ENCODE peak calls at places on chromosomes 4 and X, in nine cellular contexts. H, U, T, X, N, R, K, O and J are unnamed samples.
A peak's percentile ranks its signal among the peaks of the same experiment; 100 is the strongest.

GRCh38 chrX:80812176-80812575 is 2.5 kb upstream of the BRWD3 start:
- DNase-seq in H (peak; percentile 1), U (peak; percentile 2), T (no peak), X (no peak), N (peak; percentile 17), R (no peak), K (peak; percentile 33), O (peak; percentile 19), J (no peak)

GRCh38 chr4:25949166-25949748 is 35.2 kb downstream of the SMIM20 start:
- DNase-seq in H (no peak), U (peak; percentile 36), T (no peak), X (no peak), N (no peak), R (no peak), K (no peak), O (no peak), J (no peak)

GRCh38 chr4:101952985-101953384 is 162.5 kb downstream of the BANK1 start:
- DNase-seq in H (no peak), U (no peak), T (no peak), X (no peak), N (no peak), R (no peak), K (no peak), O (no peak), J (no peak)

GRCh38 chr4:85928775-85929585 is 430.9 kb downstream of the MAPK10 start:
- DNase-seq in H (no peak), U (no peak), T (no peak), X (no peak), N (no peak), R (no peak), K (peak; percentile 53), O (peak; percentile 47), J (no peak)

GRCh38 chr4:140005699-140006098 is 148.3 kb downstream of the MAML3 start:
- DNase-seq in H (peak; percentile 34), U (no peak), T (no peak), X (no peak), N (no peak), R (no peak), K (no peak), O (no peak), J (no peak)

GRCh38 chr4:145019346-145019745 is 78.7 kb downstream of the ANAPC10 start:
- DNase-seq in H (no peak), U (no peak), T (no peak), X (no peak), N (no peak), R (no peak), K (no peak), O (no peak), J (no peak)

GRCh38 chr4:31482691-31483090 is 762.5 kb downstream of the PCDH7 start:
- DNase-seq in H (no peak), U (no peak), T (no peak), X (no peak), N (no peak), R (no peak), K (no peak), O (no peak), J (no peak)

GRCh38 chrX:30620980-30621716 is 32.1 kb upstream of the GK start:
- DNase-seq in H (no peak), U (no peak), T (no peak), X (no peak), N (peak; percentile 29), R (no peak), K (peak; percentile 87), O (peak; percentile 93), J (peak; percentile 82)

GRCh38 chrX:38232287-38232686 is 11.6 kb upstream of the SRPX start:
- DNase-seq in H (no peak), U (no peak), T (no peak), X (no peak), N (no peak), R (no peak), K (peak; percentile 74), O (peak; percentile 68), J (peak; percentile 58)

GRCh38 chrX:17689971-17690409 is 47.3 kb upstream of the SCML1 start:
- DNase-seq in H (peak; percentile 66), U (peak; percentile 40), T (no peak), X (peak; percentile 48), N (peak; percentile 46), R (no peak), K (peak; percentile 71), O (peak; percentile 72), J (peak; percentile 14)

GRCh38 chr4:55080174-55080865 is 45.1 kb downstream of the KDR start:
- DNase-seq in H (no peak), U (no peak), T (no peak), X (no peak), N (no peak), R (no peak), K (no peak), O (no peak), J (peak; percentile 54)

GRCh38 chr4:80306255-80306654 is 29.3 kb upstream of the CFAP299 start:
- DNase-seq in H (peak; percentile 6), U (no peak), T (no peak), X (no peak), N (no peak), R (no peak), K (peak; percentile 74), O (peak; percentile 54), J (no peak)

GRCh38 chr4:152618971-152619370 is 60.8 kb downstream of the TMEM154 start:
- DNase-seq in H (no peak), U (no peak), T (no peak), X (no peak), N (no peak), R (no peak), K (no peak), O (no peak), J (no peak)

GRCh38 chr4:54570822-54571221 is 86.9 kb upstream of the KIT start:
- DNase-seq in H (no peak), U (no peak), T (no peak), X (no peak), N (no peak), R (no peak), K (no peak), O (no peak), J (no peak)

GRCh38 chrX:15973299-15973698 is 118.7 kb upstream of the AP1S2 start:
- DNase-seq in H (peak; percentile 36), U (no peak), T (no peak), X (no peak), N (peak; percentile 9), R (no peak), K (peak; percentile 48), O (peak; percentile 19), J (no peak)

DNA sequence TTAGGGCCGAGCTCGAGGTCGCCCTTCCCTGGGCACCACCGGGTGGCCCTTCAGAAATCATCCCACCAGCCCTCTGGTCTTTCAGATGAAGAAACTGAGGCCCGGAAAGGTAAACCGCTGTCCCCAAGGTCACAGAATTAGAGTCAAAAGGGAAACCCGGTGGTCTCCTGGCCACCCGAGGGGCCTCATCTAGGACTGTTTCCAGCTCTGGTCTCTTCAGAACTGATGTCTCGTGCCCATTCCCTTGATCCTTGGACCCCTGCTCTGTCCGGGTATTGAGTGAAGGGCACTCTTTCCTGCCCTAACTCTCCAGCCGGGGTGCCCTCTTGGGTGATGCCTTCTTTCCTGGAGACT is 841 bp downstream of the HTRA3 start:
- DNase-seq in H (no peak), U (no peak), T (no peak), X (no peak), N (no peak), R (no peak), K (no peak), O (no peak), J (no peak)
- H3K4me3 ChIP-seq in H (no peak overlapping the region), U (no peak overlapping the region), T (peak overlapping the region; percentile 60), X (peak overlapping the region; percentile 55), N (peak overlapping the region; percentile 36), R (no peak overlapping the region), K (peak overlapping the region; percentile 34), O (no peak overlapping the region), J (peak overlapping the region; percentile 36)

GRCh38 chr4:169024762-169025161 is 14.7 kb upstream of the CBR4 start:
- DNase-seq in H (peak; percentile 68), U (no peak), T (no peak), X (no peak), N (no peak), R (no peak), K (peak; percentile 71), O (peak; percentile 59), J (no peak)

GRCh38 chr4:169030575-169030982 is 20.5 kb upstream of the CBR4 start:
- DNase-seq in H (peak; percentile 57), U (no peak), T (no peak), X (no peak), N (no peak), R (no peak), K (peak; percentile 64), O (peak; percentile 47), J (no peak)

GRCh38 chr4:169029947-169030346 is 19.9 kb upstream of the CBR4 start:
- DNase-seq in H (no peak), U (no peak), T (no peak), X (no peak), N (no peak), R (no peak), K (no peak), O (no peak), J (no peak)

GRCh38 chr4:169027663-169028062 is 17.6 kb upstream of the CBR4 start:
- DNase-seq in H (no peak), U (no peak), T (no peak), X (no peak), N (no peak), R (no peak), K (no peak), O (no peak), J (no peak)

DNA sequence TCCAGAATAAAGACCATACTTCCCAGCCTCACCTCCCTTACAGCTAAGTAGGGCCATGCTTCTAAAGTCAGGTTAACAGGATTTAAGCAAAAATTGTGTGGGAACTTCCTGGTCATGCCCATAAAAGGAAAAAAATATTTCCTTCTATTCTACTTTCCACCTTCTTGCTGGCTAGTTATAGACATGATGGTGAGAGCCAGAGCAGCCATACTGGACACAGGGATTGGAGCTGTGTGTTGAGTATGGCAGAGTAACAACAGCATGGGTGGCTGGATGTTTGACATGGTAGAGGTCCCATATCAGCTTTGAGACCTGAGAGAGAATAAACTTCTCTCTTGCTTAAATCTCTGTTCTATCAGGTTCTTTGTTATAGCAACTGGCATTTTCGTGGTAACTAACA is 15.1 kb upstream of the CBR4 start:
- DNase-seq in H (no peak), U (no peak), T (no peak), X (no peak), N (no peak), R (no peak), K (no peak), O (no peak), J (no peak)
- H3K4me3 ChIP-seq in H (no peak overlapping the region), U (no peak overlapping the region), T (no peak overlapping the region), X (no peak overlapping the region), N (no peak overlapping the region), R (no peak overlapping the region), K (no peak overlapping the region), O (no peak overlapping the region), J (no peak overlapping the region)

GRCh38 chrX:97673135-97673534 is 789.4 kb downstream of the RPA4 start:
- DNase-seq in H (no peak), U (no peak), T (no peak), X (no peak), N (no peak), R (no peak), K (no peak), O (no peak), J (no peak)
- H3K4me3 ChIP-seq in H (no peak overlapping the region), U (no peak overlapping the region), T (no peak overlapping the region), X (no peak overlapping the region), N (no peak overlapping the region), R (no peak overlapping the region), K (no peak overlapping the region), O (no peak overlapping the region), J (no peak overlapping the region)

DNA sequence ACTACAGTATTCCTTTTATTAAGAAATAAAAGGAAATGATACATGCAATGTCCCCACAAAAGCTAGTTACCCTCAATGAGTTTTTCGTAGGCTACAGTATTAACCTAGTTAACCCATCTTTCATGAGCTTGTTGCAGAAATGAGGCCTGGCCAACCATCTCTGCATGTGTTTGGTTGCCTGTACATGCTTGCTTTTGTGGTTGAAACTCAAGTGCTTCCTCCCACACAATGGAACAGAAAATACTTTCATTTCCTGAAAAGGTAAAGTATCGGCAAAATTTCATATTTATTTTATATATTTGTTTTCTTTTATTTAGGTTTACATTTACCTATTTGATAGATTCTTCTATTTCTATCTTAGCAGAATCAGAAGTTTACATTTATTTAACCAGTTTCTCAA is 214.6 kb upstream of the FAM241A start:
- DNase-seq in H (no peak), U (no peak), T (no peak), X (no peak), N (no peak), R (no peak), K (no peak), O (no peak), J (no peak)
- H3K4me3 ChIP-seq in H (no peak overlapping the region), U (no peak overlapping the region), T (no peak overlapping the region), X (no peak overlapping the region), N (no peak overlapping the region), R (no peak overlapping the region), K (no peak overlapping the region), O (no peak overlapping the region), J (no peak overlapping the region)